ENCODE peak calls at places on chromosomes 5 and 9, in six cellular contexts. W, F, H, Y, I and Z are unnamed samples.

GRCh38 chr5:113047234-113047633 is 70.6 kb downstream of the DCP2 start:
- DNase-seq in W (no peak), F (no peak), H (no peak), Y (peak), I (no peak), Z (no peak)

GRCh38 chr5:178931846-178932760 is 8.9 kb upstream of the ZNF454 start:
- DNase-seq in W (no peak), F (no peak), H (no peak), Y (no peak), I (no peak), Z (no peak)

GRCh38 chr9:8693147-8693921 is 893.8 kb upstream of the DMAC1 start:
- DNase-seq in W (no peak), F (no peak), H (no peak), Y (no peak), I (no peak), Z (no peak)

GRCh38 chr5:11890777-11891176 is 13.5 kb downstream of the CTNND2 start:
- DNase-seq in W (no peak), F (no peak), H (no peak), Y (no peak), I (no peak), Z (no peak)

GRCh38 chr9:125633116-125633743 is 73.8 kb downstream of the MAPKAP1 start:
- DNase-seq in W (no peak), F (no peak), H (no peak), Y (no peak), I (no peak), Z (no peak)

GRCh38 chr5:36720688-36721087 is 114.3 kb downstream of the SLC1A3 start:
- DNase-seq in W (no peak), F (no peak), H (no peak), Y (no peak), I (no peak), Z (no peak)

GRCh38 chr9:98333703-98334582 is 78.5 kb upstream of the TBC1D2 start:
- DNase-seq in W (no peak), F (no peak), H (no peak), Y (no peak), I (no peak), Z (no peak)

GRCh38 chr9:85178486-85178885 is 509.0 kb downstream of the NTRK2 start:
- DNase-seq in W (no peak), F (no peak), H (no peak), Y (peak), I (no peak), Z (no peak)

GRCh38 chr5:122220498-122220897 is 91.2 kb downstream of the ZNF474 start:
- DNase-seq in W (no peak), F (no peak), H (no peak), Y (no peak), I (no peak), Z (no peak)

GRCh38 chr9:71826289-71826688 is 58.0 kb upstream of the CEMIP2 start:
- DNase-seq in W (no peak), F (no peak), H (no peak), Y (no peak), I (no peak), Z (no peak)

GRCh38 chr5:112529525-112529924 is 110.4 kb upstream of the EPB41L4A start:
- DNase-seq in W (no peak), F (no peak), H (no peak), Y (no peak), I (no peak), Z (no peak)

GRCh38 chr9:110033869-110034268 is 174.1 kb downstream of the C9orf152 start:
- DNase-seq in W (no peak), F (no peak), H (no peak), Y (no peak), I (no peak), Z (no peak)

GRCh38 chr9:121699271-121700164 is 48.1 kb downstream of the DAB2IP start:
- DNase-seq in W (no peak), F (no peak), H (no peak), Y (no peak), I (no peak), Z (peak)

GRCh38 chr5:83031391-83031790 is 45.8 kb downstream of the TMEM167A start:
- DNase-seq in W (no peak), F (no peak), H (no peak), Y (no peak), I (no peak), Z (no peak)

GRCh38 chr5:14356305-14356704 is 213.2 kb downstream of the TRIO start:
- DNase-seq in W (no peak), F (no peak), H (no peak), Y (no peak), I (no peak), Z (no peak)

GRCh38 chr9:114047717-114048116 is 30.4 kb downstream of the AMBP start:
- DNase-seq in W (no peak), F (no peak), H (no peak), Y (no peak), I (peak), Z (no peak)

GRCh38 chr9:85117831-85118230 is 448.3 kb downstream of the NTRK2 start:
- DNase-seq in W (no peak), F (no peak), H (no peak), Y (no peak), I (no peak), Z (no peak)

GRCh38 chr5:71978216-71978615 is 129.1 kb upstream of the MAP1B start:
- DNase-seq in W (no peak), F (no peak), H (no peak), Y (no peak), I (no peak), Z (no peak)